ENCODE peak calls at places on chromosomes 7 and 10, in six cellular contexts. J is HCT116; C is AG04450; V is Peyer's patch; T is astrocyte; F is CD8-positive, alpha-beta T cell. W is an unnamed sample.
A peak's percentile ranks its signal among the peaks of the same experiment; 100 is the strongest.

GRCh38 chr7:115340828-115341227 is 418.9 kb downstream of the MDFIC start:
- DNase-seq in C (peak; percentile 60), T (peak; percentile 91), J (peak; percentile 47), V (no peak), F (no peak), W (no peak)

GRCh38 chr7:51123322-51124021 is 193.1 kb downstream of the COBL start:
- DNase-seq in T (peak; percentile 84), J (peak; percentile 26), F (no peak), V (no peak), C (peak; percentile 38), W (peak; percentile 28)

GRCh38 chr7:1056006-1056784 is 11.8 kb downstream of the GPR146 start:
- DNase-seq in C (no peak), J (no peak), T (no peak), V (no peak), F (no peak), W (no peak)

GRCh38 chr10:77279207-77279606 is 358.4 kb downstream of the KCNMA1 start:
- DNase-seq in J (no peak), V (no peak), C (no peak), T (peak; percentile 67), F (peak; percentile 28), W (no peak)

GRCh38 chr10:131902211-131902610 is 1.4 kb downstream of the PPP2R2D start:
- DNase-seq in F (no peak), V (peak; percentile 41), T (no peak), C (no peak), J (no peak), W (no peak)

GRCh38 chr7:38773430-38773829 is 135.6 kb downstream of the VPS41 start:
- DNase-seq in F (no peak), J (no peak), T (no peak), C (no peak), V (no peak), W (no peak)

GRCh38 chr10:105197960-105198359 is 556.9 kb downstream of the SORCS3 start:
- DNase-seq in J (no peak), T (no peak), F (no peak), C (no peak), V (no peak), W (no peak)

GRCh38 chr7:105769951-105770628 is 106.3 kb downstream of the ATXN7L1 start:
- DNase-seq in F (no peak), V (no peak), J (peak; percentile 61), C (no peak), T (peak; percentile 12), W (no peak)

GRCh38 chr7:117435475-117436043 is 8.3 kb upstream of the ASZ1 start:
- DNase-seq in F (no peak), J (no peak), C (no peak), T (peak; percentile 16), V (no peak), W (no peak)

GRCh38 chr10:27998178-27998953 is 513 bp downstream of the ODAD2 start:
- DNase-seq in V (no peak), F (peak; percentile 18), T (peak; percentile 36), C (no peak), J (no peak), W (no peak)

GRCh38 chr7:69211739-69212138 is 386.5 kb upstream of the AUTS2 start:
- DNase-seq in T (no peak), F (no peak), V (no peak), J (no peak), C (no peak), W (no peak)

GRCh38 chr10:44935201-44935960 is 24.2 kb upstream of the RASSF4 start:
- DNase-seq in F (no peak), C (peak; percentile 66), V (no peak), T (peak; percentile 96), J (no peak), W (no peak)

GRCh38 chr7:38757946-38758345 is 126.8 kb upstream of the AMPH start:
- DNase-seq in T (peak; percentile 54), C (no peak), J (no peak), V (no peak), F (no peak), W (no peak)

GRCh38 chr10:35613597-35614226 is 8.6 kb downstream of the GJD4 start:
- DNase-seq in V (no peak), C (no peak), T (no peak), F (no peak), J (no peak), W (no peak)

GRCh38 chr10:106680061-106680460 is 484.4 kb downstream of the SORCS1 start:
- DNase-seq in V (no peak), J (no peak), C (no peak), F (no peak), T (no peak), W (no peak)

GRCh38 chr7:142567201-142567600 is 182.1 kb upstream of the PRSS1 start:
- DNase-seq in C (no peak), J (no peak), T (no peak), V (no peak), F (no peak), W (no peak)

GRCh38 chr7:12107841-12108249 is 103.2 kb upstream of the TMEM106B start:
- DNase-seq in T (peak; percentile 37), F (no peak), V (no peak), C (no peak), J (no peak), W (no peak)

GRCh38 chr7:2374830-2375728 is 20.5 kb downstream of the EIF3B start:
- DNase-seq in J (no peak), F (no peak), C (no peak), V (no peak), T (no peak), W (no peak)

GRCh38 chr10:76717141-76717540 is 920.5 kb downstream of the KCNMA1 start:
- DNase-seq in T (peak; percentile 89), F (no peak), V (no peak), C (no peak), J (no peak), W (no peak)

GRCh38 chr10:21807162-21807561 is 196.4 kb downstream of the DNAJC1 start:
- DNase-seq in C (no peak), V (no peak), J (no peak), T (no peak), F (no peak), W (no peak)

GRCh38 chr7:137343483-137343841 is at the start of gene PTN:
- DNase-seq in C (peak; percentile 43), V (no peak), J (no peak), F (no peak), T (peak; percentile 77), W (no peak)

GRCh38 chr10:127029061-127029460 is 123.8 kb downstream of the DOCK1 start:
- DNase-seq in T (no peak), J (no peak), C (no peak), V (no peak), F (no peak), W (no peak)

GRCh38 chr10:133258066-133258817 is 18.4 kb downstream of the ADAM8 start:
- DNase-seq in J (no peak), F (peak; percentile 47), V (no peak), C (no peak), T (no peak), W (peak; percentile 33)

GRCh38 chr7:116097365-116098009 is 66.9 kb upstream of the TFEC start:
- DNase-seq in J (peak; percentile 75), T (peak; percentile 84), V (no peak), F (no peak), C (no peak), W (no peak)

DNA sequence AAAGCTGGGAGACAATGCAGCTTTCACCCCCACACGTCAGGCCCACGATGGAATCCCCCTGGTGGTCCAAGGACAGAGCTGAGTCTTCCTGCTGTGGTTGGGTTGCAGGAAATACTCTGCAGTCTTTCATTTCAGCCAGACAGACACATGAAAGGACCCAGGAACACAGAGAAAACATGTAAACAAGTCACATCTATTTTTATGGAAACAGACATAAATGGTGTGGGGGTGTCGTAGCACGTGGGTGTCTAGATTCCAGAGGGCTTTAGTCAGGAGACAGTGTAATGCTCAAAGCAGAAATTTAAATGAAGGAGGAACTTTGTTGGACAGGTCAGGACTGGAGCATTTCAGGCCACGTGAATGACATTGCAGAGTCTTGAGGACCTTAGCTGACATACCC is 444.6 kb downstream of the SUGCT start:
- DNase-seq in J (no peak), V (no peak), F (no peak), T (peak; percentile 61), C (no peak), W (no peak)
- H3K27ac ChIP-seq in J (no peak overlapping the region), V (no peak overlapping the region), F (no peak overlapping the region), T (peak overlapping the region; percentile 32), C (no peak overlapping the region), W (no peak overlapping the region)

GRCh38 chr10:34310234-34310633 is 504.9 kb downstream of the PARD3 start:
- DNase-seq in F (no peak), T (no peak), V (no peak), J (no peak), C (no peak), W (no peak)
- TF ChIP-seq CTCF in F (no peak), T (no peak), V (no peak), J (no peak), C (no peak), W (no peak)

GRCh38 chr7:150322114-150322832 is 882 bp upstream of the LRRC61 start:
- DNase-seq in F (peak; percentile 42), V (no peak), C (no peak), J (no peak), T (no peak), W (no peak)
- H3K27ac ChIP-seq in F (peak overlapping the region; percentile 74), V (peak overlapping the region; percentile 86), C (no peak overlapping the region), J (peak overlapping the region; percentile 90), T (no peak overlapping the region), W (peak overlapping the region; percentile 77)

GRCh38 chr7:140238778-140239652 is 62.2 kb upstream of the KDM7A start:
- DNase-seq in J (no peak), C (no peak), V (peak; percentile 86), F (no peak), T (no peak), W (no peak)

GRCh38 chr7:140237390-140237789 is 60.6 kb upstream of the KDM7A start:
- DNase-seq in V (no peak), C (no peak), J (no peak), F (no peak), T (no peak), W (no peak)

GRCh38 chr7:140242057-140243031 is 65.6 kb upstream of the KDM7A start:
- DNase-seq in F (no peak), T (no peak), C (no peak), V (peak; percentile 70), J (no peak), W (no peak)

GRCh38 chr7:140236626-140237025 is 59.8 kb upstream of the KDM7A start:
- DNase-seq in T (no peak), C (no peak), V (no peak), F (no peak), J (no peak), W (no peak)

DNA sequence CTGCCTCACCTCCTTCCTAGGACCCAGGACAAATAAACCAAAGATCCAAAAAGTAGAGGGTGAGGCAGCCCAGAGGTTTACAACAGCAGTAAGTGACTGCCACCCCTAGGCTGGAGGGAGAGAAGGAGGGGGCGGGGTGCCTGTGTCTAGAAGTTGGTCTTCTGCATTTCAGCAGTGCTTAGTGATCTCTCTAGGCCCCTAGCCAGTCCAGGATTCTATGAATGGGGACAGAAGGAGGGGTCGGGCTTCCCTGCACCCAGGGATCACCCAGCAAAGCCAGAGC is 62.8 kb upstream of the KDM7A start:
- DNase-seq in J (no peak), C (no peak), V (no peak), F (no peak), T (no peak), W (no peak)
- TF ChIP-seq CTCF in J (no peak), C (no peak), V (no peak), F (no peak), T (no peak), W (no peak)

W was measured in CD4-positive, alpha-beta T cell.